ENCODE peak calls at places on chromosomes 13 and 19, in eight cellular contexts. Z is WERI-Rb-1; R is CD8-positive, alpha-beta T cell; P is AG09309; T is tibial nerve; Y is esophagus squamous epithelium; W is heart left ventricle; E is lung. U is an unnamed sample.

GRCh38 chr19:40055832-40056504 is at the start of gene ZNF780B:
- DNase-seq in Z (peak), R (peak), P (peak), T (peak), Y (peak), W (peak), E (peak), U (no peak)

GRCh38 chr13:37473035-37473434 is 125.5 kb downstream of the POSTN start:
- DNase-seq in Z (no peak), R (no peak), P (no peak), T (no peak), Y (no peak), W (no peak), E (no peak), U (no peak)

GRCh38 chr19:17281391-17282304 is at the start of gene ANKLE1:
- DNase-seq in Z (no peak), R (peak), P (no peak), T (no peak), Y (no peak), W (peak), E (no peak), U (no peak)

GRCh38 chr13:24261566-24261965 is 47.8 kb upstream of the C1QTNF9 start:
- DNase-seq in Z (no peak), R (peak), P (no peak), T (no peak), Y (no peak), W (no peak), E (no peak), U (no peak)

GRCh38 chr13:72590091-72590490 is 137.3 kb downstream of the MZT1 start:
- DNase-seq in Z (no peak), R (no peak), P (no peak), T (no peak), Y (no peak), W (no peak), E (no peak), U (no peak)

GRCh38 chr19:54100560-54100959 is at the start of gene OSCAR:
- DNase-seq in Z (no peak), R (no peak), P (no peak), T (no peak), Y (no peak), W (no peak), E (no peak), U (no peak)

GRCh38 chr13:45811891-45812583 is 39.5 kb downstream of the SIAH3 start:
- DNase-seq in Z (no peak), R (no peak), P (no peak), T (no peak), Y (no peak), W (no peak), E (no peak), U (no peak)

GRCh38 chr13:24234200-24234915 is 73.8 kb downstream of the SPATA13 start:
- DNase-seq in Z (no peak), R (no peak), P (no peak), T (no peak), Y (no peak), W (no peak), E (no peak), U (no peak)

GRCh38 chr19:869245-870177 is 10.0 kb downstream of the CFD start:
- DNase-seq in Z (no peak), R (no peak), P (peak), T (peak), Y (no peak), W (no peak), E (no peak), U (peak)

GRCh38 chr19:18167975-18168645 is 5.5 kb upstream of the IFI30 start:
- DNase-seq in Z (peak), R (peak), P (no peak), T (no peak), Y (no peak), W (peak), E (no peak), U (no peak)

GRCh38 chr19:12784394-12784870 is 6.9 kb upstream of the JUNB start:
- DNase-seq in Z (no peak), R (peak), P (no peak), T (no peak), Y (no peak), W (no peak), E (no peak), U (no peak)

GRCh38 chr19:45477713-45478453 is 10.1 kb downstream of the FOSB start:
- DNase-seq in Z (no peak), R (no peak), P (no peak), T (no peak), Y (no peak), W (no peak), E (no peak), U (no peak)

GRCh38 chr19:50859849-50860248 is 5.1 kb downstream of the KLK3 start:
- DNase-seq in Z (no peak), R (no peak), P (no peak), T (no peak), Y (no peak), W (no peak), E (no peak), U (no peak)

GRCh38 chr19:5993516-5994406 is 15.8 kb upstream of the RANBP3 start:
- DNase-seq in Z (no peak), R (no peak), P (no peak), T (no peak), Y (no peak), W (peak), E (no peak), U (no peak)

GRCh38 chr13:47117268-47117667 is 220.4 kb upstream of the HTR2A start:
- DNase-seq in Z (no peak), R (no peak), P (peak), T (no peak), Y (no peak), W (no peak), E (no peak), U (peak)

GRCh38 chr19:47499863-47500830 is 14.7 kb downstream of the NAPA start:
- DNase-seq in Z (no peak), R (no peak), P (no peak), T (no peak), Y (no peak), W (peak), E (no peak), U (no peak)

DNA sequence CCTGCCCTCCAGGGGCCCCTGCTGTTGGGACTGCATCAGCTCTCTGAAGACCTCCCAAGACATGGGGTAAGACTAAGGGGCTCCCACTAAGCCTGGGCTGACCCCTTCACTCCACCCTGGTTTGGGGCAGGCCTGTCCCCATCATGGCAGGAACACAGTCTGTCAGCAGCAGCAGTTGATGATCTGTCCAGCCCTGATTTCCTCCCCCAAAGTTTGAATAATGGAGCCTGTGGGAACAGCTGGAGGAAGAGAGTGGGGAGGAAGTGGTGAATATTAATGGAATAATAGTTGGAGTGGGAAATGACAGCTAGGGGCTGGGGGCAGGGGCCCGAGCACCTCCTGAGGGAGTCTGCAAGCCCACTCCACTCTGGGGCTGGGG is 1.3 kb upstream of the B3GNT8 start:
- DNase-seq in Z (no peak), R (no peak), P (no peak), T (no peak), Y (no peak), W (no peak), E (no peak), U (no peak)
- H3K4me3 ChIP-seq in Z (no peak), R (peak), P (no peak), T (peak), Y (peak), W (peak), E (no peak), U (peak)

GRCh38 chr13:30113983-30114491 is 193.3 kb downstream of the KATNAL1 start:
- DNase-seq in Z (peak), R (no peak), P (no peak), T (no peak), Y (no peak), W (no peak), E (peak), U (no peak)

GRCh38 chr13:30114586-30115256 is 192.6 kb downstream of the KATNAL1 start:
- DNase-seq in Z (peak), R (peak), P (no peak), T (peak), Y (peak), W (peak), E (peak), U (no peak)

GRCh38 chr13:30111810-30112209 is 195.5 kb downstream of the KATNAL1 start:
- DNase-seq in Z (no peak), R (no peak), P (no peak), T (no peak), Y (no peak), W (no peak), E (no peak), U (no peak)

GRCh38 chr13:30113531-30113930 is 193.8 kb downstream of the KATNAL1 start:
- DNase-seq in Z (peak), R (no peak), P (no peak), T (no peak), Y (no peak), W (no peak), E (no peak), U (no peak)

GRCh38 chr13:30112602-30113435 is 194.5 kb downstream of the KATNAL1 start:
- DNase-seq in Z (peak), R (peak), P (peak), T (peak), Y (no peak), W (peak), E (peak), U (peak)
- H3K4me3 ChIP-seq in Z (peak), R (no peak), P (no peak), T (peak), Y (peak), W (no peak), E (no peak), U (peak)

GRCh38 chr19:11633223-11633622 is 35.9 kb downstream of the ZNF627 start:
- DNase-seq in Z (no peak), R (no peak), P (no peak), T (no peak), Y (no peak), W (no peak), E (no peak), U (no peak)

GRCh38 chr19:11642902-11643301 is 45.6 kb downstream of the ZNF627 start:
- DNase-seq in Z (no peak), R (no peak), P (no peak), T (no peak), Y (no peak), W (no peak), E (no peak), U (no peak)

GRCh38 chr19:11639602-11640471 is 42.6 kb downstream of the ZNF627 start:
- DNase-seq in Z (peak), R (peak), P (peak), T (peak), Y (peak), W (peak), E (peak), U (no peak)

GRCh38 chr19:11641241-11641640 is 44.0 kb downstream of the ZNF627 start:
- DNase-seq in Z (no peak), R (no peak), P (no peak), T (no peak), Y (no peak), W (no peak), E (no peak), U (no peak)

GRCh38 chr19:11639245-11639601 is 41.9 kb downstream of the ZNF627 start:
- DNase-seq in Z (no peak), R (no peak), P (no peak), T (no peak), Y (no peak), W (no peak), E (no peak), U (no peak)
- H3K4me3 ChIP-seq in Z (peak), R (no peak), P (peak), T (peak), Y (peak), W (peak), E (no peak), U (peak)

DNA sequence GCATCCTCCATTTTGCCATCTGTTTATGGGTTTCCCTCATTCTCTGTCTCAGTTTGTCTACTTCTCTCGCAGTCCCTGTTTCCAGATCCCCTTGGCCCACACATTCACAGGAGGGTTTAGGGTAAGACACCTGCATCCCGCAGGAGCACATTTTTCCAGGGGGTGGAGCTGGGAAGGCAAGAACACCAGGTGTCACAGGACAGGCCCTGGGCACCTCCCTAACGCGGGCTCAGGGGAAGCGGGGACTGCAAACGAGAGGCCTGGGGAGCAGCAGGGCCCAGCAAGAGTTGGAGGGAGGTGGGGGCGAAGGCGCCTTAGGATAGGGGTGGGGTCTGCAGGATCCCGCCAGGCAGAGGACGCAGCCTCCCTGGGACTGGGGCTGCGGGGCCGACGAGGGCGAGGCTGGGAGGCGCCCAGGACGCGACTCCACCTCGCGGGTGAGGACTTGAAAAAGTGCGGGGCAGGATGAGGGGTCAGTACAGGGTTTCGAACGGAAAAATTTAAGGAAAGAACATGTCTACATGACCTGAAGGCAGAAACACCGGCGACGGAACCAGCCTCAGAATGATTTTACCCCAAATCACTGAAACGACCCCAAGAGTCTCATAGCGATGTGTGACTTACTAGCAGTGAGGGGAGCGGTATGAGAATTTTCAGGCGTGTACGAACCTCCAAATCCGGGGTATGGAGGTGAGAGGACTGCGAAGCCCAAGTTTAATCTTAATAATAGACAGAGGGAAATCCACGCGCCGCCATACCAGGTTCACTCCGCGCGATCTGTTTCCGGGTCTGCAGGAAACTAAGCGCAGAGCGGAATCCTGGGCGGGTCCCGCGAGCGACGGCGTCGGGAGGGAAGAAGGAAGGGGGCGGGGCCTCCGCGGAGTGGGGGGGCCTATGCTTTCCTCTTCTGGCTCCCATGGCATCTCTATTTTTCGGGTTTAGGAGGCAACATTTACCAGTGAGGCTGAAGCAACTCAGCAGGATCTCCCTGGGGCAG is 7.1 kb upstream of the ERVV-2 start:
- DNase-seq in Z (peak), R (no peak), P (peak), T (no peak), Y (no peak), W (peak), E (no peak), U (no peak)
- H3K4me3 ChIP-seq in Z (peak), R (no peak), P (peak), T (no peak), Y (peak), W (peak), E (no peak), U (peak)

GRCh38 chr19:2756477-2756876 is 16.7 kb upstream of the SLC39A3 start:
- DNase-seq in Z (no peak), R (no peak), P (no peak), T (no peak), Y (no peak), W (no peak), E (no peak), U (no peak)
- H3K4me3 ChIP-seq in Z (no peak), R (no peak), P (no peak), T (no peak), Y (no peak), W (no peak), E (no peak), U (no peak)

DNA sequence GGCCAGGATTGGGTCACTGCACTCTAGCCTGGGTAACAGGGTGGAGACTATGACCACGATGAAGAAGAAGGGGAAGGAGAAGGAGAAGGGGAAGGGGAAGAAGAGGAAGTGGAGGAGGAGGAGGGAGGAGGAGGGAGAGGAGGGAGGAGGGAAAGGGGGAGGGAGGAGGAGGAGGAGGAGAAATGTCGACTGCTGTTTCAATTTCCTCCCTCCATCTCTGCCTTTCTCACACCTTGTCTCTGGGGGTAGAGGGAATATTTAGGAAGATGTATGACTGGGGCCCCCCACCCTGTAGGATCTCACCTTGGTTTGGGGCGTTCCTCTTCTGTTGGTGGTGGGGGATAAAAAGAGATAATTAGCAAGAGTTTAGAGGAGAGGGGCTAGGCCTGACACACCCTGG is 3.8 kb downstream of the TNNT1 start:
- DNase-seq in Z (no peak), R (no peak), P (no peak), T (no peak), Y (no peak), W (no peak), E (no peak), U (no peak)
- H3K4me3 ChIP-seq in Z (no peak), R (no peak), P (no peak), T (no peak), Y (no peak), W (no peak), E (no peak), U (no peak)

DNA sequence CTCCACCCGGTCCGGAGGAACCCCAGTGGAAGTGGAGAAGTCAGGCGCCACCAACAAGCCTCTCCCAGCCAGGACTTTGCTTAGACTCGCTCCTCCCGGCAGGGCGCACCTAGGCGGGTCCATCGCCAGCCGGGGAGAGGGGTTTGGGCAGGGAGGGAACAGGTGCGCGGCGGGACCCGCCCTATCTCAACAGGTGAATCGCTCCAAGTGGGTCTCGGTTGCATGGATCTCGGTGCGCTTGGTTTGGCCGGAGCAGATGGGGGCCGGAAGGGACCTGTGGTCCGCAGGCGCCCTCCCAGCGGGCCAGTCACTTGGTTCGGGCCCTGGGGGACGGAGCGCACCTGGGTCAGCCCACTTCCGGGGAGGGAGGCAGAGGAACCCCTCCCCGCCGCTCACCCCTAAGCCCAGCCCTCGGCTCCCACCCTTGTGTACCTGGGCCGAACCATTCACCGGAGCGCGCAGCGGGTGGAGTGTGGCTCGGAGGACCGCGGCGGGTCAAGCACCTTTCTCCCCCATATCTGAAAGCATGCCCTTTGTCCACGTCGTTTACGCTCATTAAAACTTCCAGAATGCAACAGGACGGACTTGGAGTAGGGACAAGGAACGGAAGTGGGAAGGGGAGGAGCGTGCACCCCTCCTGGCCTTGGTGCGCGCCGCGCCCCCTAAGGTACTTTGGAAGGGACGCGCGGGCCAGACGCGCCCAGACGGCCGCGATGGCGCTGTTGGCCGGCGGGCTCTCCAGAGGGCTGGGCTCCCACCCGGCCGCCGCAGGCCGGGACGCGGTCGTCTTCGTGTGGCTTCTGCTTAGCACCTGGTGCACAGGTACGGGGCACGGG is at the start of gene LSR:
- DNase-seq in Z (peak), R (peak), P (no peak), T (no peak), Y (no peak), W (no peak), E (peak), U (no peak)
- H3K4me3 ChIP-seq in Z (peak), R (peak), P (no peak), T (peak), Y (peak), W (peak), E (peak), U (no peak)

DNA sequence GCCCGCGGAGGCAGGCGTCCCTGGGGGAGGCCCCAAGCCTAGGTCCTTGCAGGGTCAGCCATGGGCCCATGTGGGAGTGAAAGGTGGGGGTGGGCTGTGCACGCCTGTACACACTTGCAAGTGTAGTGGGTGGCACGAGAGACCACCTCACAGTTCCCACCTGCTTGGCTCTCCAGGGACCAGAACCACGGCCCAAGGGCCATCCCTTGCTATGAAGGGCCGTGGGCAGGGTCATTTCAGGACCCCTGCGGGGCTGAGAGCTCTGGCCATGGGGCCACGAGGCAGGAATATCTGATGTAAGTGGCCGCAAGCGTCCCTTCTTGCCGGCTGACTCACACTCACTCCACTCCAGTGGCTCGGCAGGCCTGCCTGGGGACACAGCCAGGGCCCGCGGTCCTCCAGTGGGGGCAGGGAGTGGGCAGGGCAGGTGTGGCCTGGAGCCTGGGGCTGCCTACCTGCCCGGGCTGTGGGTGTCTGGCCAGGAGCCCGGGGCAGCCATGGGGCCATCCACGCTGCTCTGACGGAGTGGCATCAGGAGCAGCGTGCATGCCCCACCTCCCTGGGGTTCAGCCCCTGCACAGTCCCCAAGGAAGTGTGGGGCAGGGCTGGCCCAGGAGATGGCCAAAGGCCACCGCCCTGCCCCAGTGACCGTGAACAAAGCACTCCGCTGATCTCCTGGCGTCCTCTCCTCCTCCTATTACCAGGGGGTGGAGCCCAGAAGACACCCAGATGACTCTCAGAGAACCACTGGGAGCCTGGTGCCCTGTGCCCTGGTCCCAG is 8.6 kb upstream of the MKNK2 start:
- DNase-seq in Z (peak), R (no peak), P (peak), T (peak), Y (no peak), W (peak), E (peak), U (no peak)
- H3K4me3 ChIP-seq in Z (no peak), R (peak), P (no peak), T (peak), Y (peak), W (peak), E (no peak), U (no peak)

GRCh38 chr19:7869453-7869909 is 4.7 kb downstream of the PRR36 start:
- DNase-seq in Z (no peak), R (peak), P (no peak), T (no peak), Y (no peak), W (peak), E (peak), U (no peak)

GRCh38 chr19:7868671-7869452 is 5.3 kb downstream of the PRR36 start:
- DNase-seq in Z (peak), R (peak), P (no peak), T (no peak), Y (no peak), W (peak), E (peak), U (no peak)

GRCh38 chr19:7870571-7871279 is 3.5 kb downstream of the PRR36 start:
- DNase-seq in Z (peak), R (peak), P (no peak), T (no peak), Y (no peak), W (peak), E (peak), U (no peak)

GRCh38 chr19:7871280-7871529 is 3.0 kb downstream of the PRR36 start:
- DNase-seq in Z (no peak), R (no peak), P (no peak), T (no peak), Y (no peak), W (no peak), E (no peak), U (no peak)

GRCh38 chr19:7869910-7870511 is 4.2 kb downstream of the PRR36 start:
- DNase-seq in Z (peak), R (peak), P (no peak), T (no peak), Y (no peak), W (peak), E (no peak), U (no peak)
- H3K4me3 ChIP-seq in Z (no peak), R (peak), P (no peak), T (peak), Y (peak), W (peak), E (no peak), U (peak)